ENCODE peak calls at places on chromosome 2, in seven cellular contexts. N is K562, L is colonic mucosa, Q is left ventricle myocardium inferior, X is tibial nerve, Z is hepatocyte, R is fibroblast of the aortic adventitia. P is an unnamed sample.

GRCh38 chr2:64401501-64401880 is 52.5 kb upstream of the LGALSL start:
- DNase-seq in N (no peak), L (peak; percentile 68), Q (no peak), X (no peak), Z (peak; percentile 63), R (no peak), P (no peak)

GRCh38 chr2:47558116-47559078 is 155.4 kb downstream of the MSH2 start:
- DNase-seq in N (no peak), L (no peak), Q (no peak), X (no peak), Z (peak; percentile 31), R (peak; percentile 74), P (no peak)

GRCh38 chr2:27903649-27904544 is 13.4 kb downstream of the BABAM2 start:
- DNase-seq in N (no peak), L (no peak), Q (no peak), X (no peak), Z (no peak), R (no peak), P (no peak)

GRCh38 chr2:203532957-203533695 is 2.0 kb downstream of the RAPH1 start:
- DNase-seq in N (no peak), L (no peak), Q (no peak), X (no peak), Z (peak; percentile 28), R (peak; percentile 69), P (no peak)

GRCh38 chr2:26616864-26617135 is 24.4 kb downstream of the CIB4 start:
- DNase-seq in N (no peak), L (no peak), Q (no peak), X (no peak), Z (no peak), R (no peak), P (no peak)

GRCh38 chr2:240205348-240205747 is 64.9 kb upstream of the OTOS start:
- DNase-seq in N (no peak), L (no peak), Q (no peak), X (no peak), Z (no peak), R (peak; percentile 46), P (no peak)

GRCh38 chr2:190343500-190344274 is at the start of gene INPP1:
- DNase-seq in N (no peak), L (peak; percentile 78), Q (peak; percentile 80), X (peak; percentile 26), Z (peak; percentile 75), R (peak; percentile 66), P (no peak)

GRCh38 chr2:163713534-163714311 is 22.1 kb downstream of the FIGN start:
- DNase-seq in N (no peak), L (no peak), Q (no peak), X (no peak), Z (no peak), R (no peak), P (no peak)

GRCh38 chr2:45938649-45939511 is 287.4 kb downstream of the PRKCE start:
- DNase-seq in N (no peak), L (peak; percentile 88), Q (peak; percentile 55), X (peak; percentile 33), Z (peak; percentile 91), R (peak; percentile 97), P (peak; percentile 88)

GRCh38 chr2:222622900-222623299 is 33.0 kb downstream of the FARSB start:
- DNase-seq in N (no peak), L (no peak), Q (no peak), X (no peak), Z (no peak), R (no peak), P (no peak)

GRCh38 chr2:152505495-152505906 is 170.5 kb downstream of the FMNL2 start:
- DNase-seq in N (peak; percentile 46), L (no peak), Q (no peak), X (no peak), Z (no peak), R (peak; percentile 65), P (no peak)

GRCh38 chr2:61993422-61994024 is 88.0 kb downstream of the COMMD1 start:
- DNase-seq in N (peak; percentile 54), L (peak; percentile 25), Q (no peak), X (no peak), Z (peak; percentile 53), R (peak; percentile 70), P (peak; percentile 2)

GRCh38 chr2:72475246-72475645 is 327.6 kb upstream of the CYP26B1 start:
- DNase-seq in N (no peak), L (no peak), Q (no peak), X (no peak), Z (no peak), R (no peak), P (no peak)

GRCh38 chr2:17518212-17519154 is at the start of gene RAD51AP2:
- DNase-seq in N (peak; percentile 91), L (peak; percentile 80), Q (peak; percentile 89), X (peak; percentile 66), Z (peak; percentile 89), R (peak; percentile 66), P (peak; percentile 1)

GRCh38 chr2:42256502-42256901 is 87.3 kb downstream of the EML4 start:
- DNase-seq in N (no peak), L (no peak), Q (no peak), X (no peak), Z (no peak), R (no peak), P (no peak)

GRCh38 chr2:241771286-241772062 is 5.1 kb upstream of the GAL3ST2 start:
- DNase-seq in N (no peak), L (no peak), Q (no peak), X (no peak), Z (no peak), R (peak; percentile 31), P (no peak)

GRCh38 chr2:230933521-230934180 is 8.6 kb upstream of the GPR55 start:
- DNase-seq in N (no peak), L (no peak), Q (no peak), X (no peak), Z (no peak), R (no peak), P (no peak)

GRCh38 chr2:144770616-144771230 is 250.8 kb upstream of the ZEB2 start:
- DNase-seq in N (no peak), L (no peak), Q (no peak), X (no peak), Z (no peak), R (no peak), P (no peak)

GRCh38 chr2:10041711-10042110 is 1.6 kb upstream of the KLF11 start:
- DNase-seq in N (no peak), L (no peak), Q (no peak), X (no peak), Z (no peak), R (no peak), P (no peak)

GRCh38 chr2:144519934-144520717 is at the start of gene ZEB2:
- DNase-seq in N (peak; percentile 79), L (peak; percentile 48), Q (peak; percentile 54), X (no peak), Z (peak; percentile 79), R (peak; percentile 95), P (no peak)

GRCh38 chr2:31204761-31205160 is 12.6 kb downstream of the CAPN14 start:
- DNase-seq in N (no peak), L (no peak), Q (no peak), X (no peak), Z (no peak), R (no peak), P (no peak)

GRCh38 chr2:131588152-131588873 is 60.6 kb downstream of the CCDC74A start:
- DNase-seq in N (no peak), L (no peak), Q (no peak), X (no peak), Z (no peak), R (no peak), P (no peak)

GRCh38 chr2:108614043-108614435 is 79.8 kb downstream of the LIMS1 start:
- DNase-seq in N (no peak), L (no peak), Q (no peak), X (no peak), Z (no peak), R (no peak), P (no peak)

GRCh38 chr2:235498556-235499305 is 4.9 kb downstream of the AGAP1 start:
- DNase-seq in N (no peak), L (no peak), Q (no peak), X (no peak), Z (no peak), R (no peak), P (no peak)
- TF ChIP-seq CTCF in N (peak; percentile 9), L (no peak), Q (peak; percentile 25), X (no peak), Z (peak; percentile 5), R (no peak), P (no peak)

GRCh38 chr2:233689031-233689430 is 3.7 kb upstream of the UGT1A6 start:
- DNase-seq in N (no peak), L (no peak), Q (no peak), X (no peak), Z (no peak), R (no peak), P (no peak)
- H3K4me3 ChIP-seq in N (no peak overlapping the region), L (no peak overlapping the region), Q (no peak overlapping the region), X (no peak overlapping the region), Z (no peak overlapping the region), R (no peak overlapping the region), P (no peak overlapping the region)

GRCh38 chr2:54660752-54661151 is 62.7 kb upstream of the EML6 start:
- DNase-seq in N (no peak), L (no peak), Q (no peak), X (no peak), Z (no peak), R (no peak), P (no peak)
- TF ChIP-seq CTCF in N (peak; percentile 16), L (no peak), Q (peak; percentile 45), X (no peak), Z (no peak), R (no peak), P (no peak)

GRCh38 chr2:86500325-86500724 is 59.2 kb downstream of the KDM3A start:
- DNase-seq in N (no peak), L (no peak), Q (no peak), X (no peak), Z (no peak), R (no peak), P (no peak)
- H3K4me3 ChIP-seq in N (no peak overlapping the region), L (no peak overlapping the region), Q (no peak overlapping the region), X (no peak overlapping the region), Z (no peak overlapping the region), R (no peak overlapping the region), P (no peak overlapping the region)

GRCh38 chr2:234633581-234634230 is 136.8 kb upstream of the ARL4C start:
- DNase-seq in N (no peak), L (no peak), Q (no peak), X (no peak), Z (no peak), R (no peak), P (no peak)

GRCh38 chr2:234630676-234631350 is 133.9 kb upstream of the ARL4C start:
- DNase-seq in N (no peak), L (no peak), Q (no peak), X (no peak), Z (no peak), R (peak; percentile 41), P (no peak)

GRCh38 chr2:234632527-234633391 is 135.9 kb upstream of the ARL4C start:
- DNase-seq in N (no peak), L (no peak), Q (no peak), X (no peak), Z (no peak), R (peak; percentile 94), P (peak; percentile 95)

GRCh38 chr2:234631896-234632514 is 135.1 kb upstream of the ARL4C start:
- DNase-seq in N (no peak), L (no peak), Q (no peak), X (no peak), Z (no peak), R (no peak), P (no peak)

GRCh38 chr2:234635284-234635683 is 138.4 kb upstream of the ARL4C start:
- DNase-seq in N (no peak), L (no peak), Q (no peak), X (no peak), Z (no peak), R (peak; percentile 28), P (no peak)
- TF ChIP-seq CTCF in N (no peak), L (no peak), Q (peak; percentile 37), X (no peak), Z (no peak), R (peak; percentile 18), P (peak; percentile 10)

GRCh38 chr2:111057045-111057444 is 63.7 kb upstream of the BCL2L11 start:
- DNase-seq in N (no peak), L (no peak), Q (no peak), X (no peak), Z (no peak), R (no peak), P (no peak)
- H3K4me3 ChIP-seq in N (no peak overlapping the region), L (no peak overlapping the region), Q (no peak overlapping the region), X (no peak overlapping the region), Z (no peak overlapping the region), R (no peak overlapping the region), P (no peak overlapping the region)